ENCODE peak calls at places on chromosomes 1 and 21, in six cellular contexts. One of them, this sample, is unnamed.
A peak's percentile ranks its signal among the peaks of the same experiment; 100 is the strongest.

GRCh38 chr1:160708821-160709220 is 2.8 kb downstream of the CD48 start:
- DNase-seq in NB4: peak; percentile 29
- DNase-seq in fibroblast of pulmonary artery: no peak
- DNase-seq in glutamatergic neuron: no peak
- DNase-seq in psoas muscle: no peak
- DNase-seq in Panc1: no peak
- DNase-seq in this sample: no peak

GRCh38 chr1:172746091-172746949 is 87.4 kb downstream of the FASLG start:
- DNase-seq in glutamatergic neuron: no peak
- DNase-seq in fibroblast of pulmonary artery: peak; percentile 95
- DNase-seq in psoas muscle: no peak
- DNase-seq in NB4: peak; percentile 89
- DNase-seq in Panc1: peak; percentile 83
- DNase-seq in this sample: peak; percentile 59

GRCh38 chr1:30446508-30446907 is 276.9 kb downstream of the MATN1 start:
- DNase-seq in Panc1: no peak
- DNase-seq in psoas muscle: no peak
- DNase-seq in fibroblast of pulmonary artery: no peak
- DNase-seq in glutamatergic neuron: no peak
- DNase-seq in NB4: no peak
- DNase-seq in this sample: no peak

GRCh38 chr1:164794310-164794709 is 235.3 kb downstream of the PBX1 start:
- DNase-seq in fibroblast of pulmonary artery: peak; percentile 95
- DNase-seq in NB4: peak; percentile 59
- DNase-seq in Panc1: no peak
- DNase-seq in glutamatergic neuron: no peak
- DNase-seq in psoas muscle: no peak
- DNase-seq in this sample: no peak

GRCh38 chr21:45001134-45002095 is 61.6 kb downstream of the SLX9 start:
- DNase-seq in Panc1: peak; percentile 8
- DNase-seq in psoas muscle: peak; percentile 93
- DNase-seq in NB4: no peak
- DNase-seq in fibroblast of pulmonary artery: peak; percentile 70
- DNase-seq in glutamatergic neuron: peak; percentile 21
- DNase-seq in this sample: no peak

GRCh38 chr1:77560741-77561140 is 121.7 kb downstream of the ZZZ3 start:
- DNase-seq in psoas muscle: no peak
- DNase-seq in fibroblast of pulmonary artery: no peak
- DNase-seq in NB4: no peak
- DNase-seq in glutamatergic neuron: no peak
- DNase-seq in Panc1: no peak
- DNase-seq in this sample: no peak

GRCh38 chr21:36688324-36688723 is 10.6 kb upstream of the SIM2 start:
- DNase-seq in psoas muscle: no peak
- DNase-seq in fibroblast of pulmonary artery: no peak
- DNase-seq in NB4: no peak
- DNase-seq in glutamatergic neuron: no peak
- DNase-seq in Panc1: no peak
- DNase-seq in this sample: no peak

GRCh38 chr1:147618077-147618569 is 52.2 kb downstream of the ACP6 start:
- DNase-seq in Panc1: no peak
- DNase-seq in glutamatergic neuron: no peak
- DNase-seq in fibroblast of pulmonary artery: no peak
- DNase-seq in NB4: peak; percentile 60
- DNase-seq in psoas muscle: no peak
- DNase-seq in this sample: no peak

GRCh38 chr1:102838016-102838415 is 270.3 kb downstream of the COL11A1 start:
- DNase-seq in psoas muscle: no peak
- DNase-seq in glutamatergic neuron: no peak
- DNase-seq in Panc1: no peak
- DNase-seq in fibroblast of pulmonary artery: no peak
- DNase-seq in NB4: no peak
- DNase-seq in this sample: no peak

DNA sequence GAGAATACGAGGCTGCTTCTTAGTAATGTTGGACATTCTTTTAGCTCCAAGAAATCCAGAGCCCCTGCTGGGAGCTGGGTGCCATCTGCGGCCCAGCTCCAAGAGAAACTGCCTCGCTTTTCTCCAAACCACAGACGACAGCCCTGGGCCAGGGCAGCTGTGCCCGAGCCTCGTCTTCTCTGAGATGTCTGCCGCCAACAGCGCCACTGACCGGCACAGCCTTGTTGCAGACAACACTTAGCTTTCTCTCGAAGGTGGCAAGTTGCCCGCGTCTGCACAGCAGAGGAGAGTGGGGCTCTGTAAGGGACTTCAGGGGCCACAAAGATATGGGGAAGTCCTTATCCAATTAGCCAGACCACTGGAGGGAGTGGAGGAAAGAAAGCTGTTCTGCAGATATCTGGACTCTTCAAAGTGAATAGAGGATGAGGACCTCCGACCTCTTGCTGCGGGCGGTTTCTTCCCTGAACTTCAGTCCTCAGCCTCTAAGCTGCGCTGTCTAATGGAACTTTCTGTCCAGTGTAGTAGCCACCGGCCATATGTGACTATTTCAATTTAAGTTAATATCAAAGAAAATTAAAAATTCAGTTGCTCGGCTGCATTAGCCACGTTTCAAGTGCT is 63.9 kb upstream of the DISP3 start:
- DNase-seq in NB4: no peak
- DNase-seq in fibroblast of pulmonary artery: no peak
- DNase-seq in glutamatergic neuron: no peak
- DNase-seq in Panc1: no peak
- DNase-seq in psoas muscle: no peak
- DNase-seq in this sample: no peak
- TF ChIP-seq CTCF in NB4: no peak
- TF ChIP-seq CTCF in fibroblast of pulmonary artery: no peak
- TF ChIP-seq CTCF in glutamatergic neuron: no peak
- TF ChIP-seq CTCF in Panc1: no peak
- TF ChIP-seq CTCF in psoas muscle: no peak
- TF ChIP-seq CTCF in this sample: no peak

DNA sequence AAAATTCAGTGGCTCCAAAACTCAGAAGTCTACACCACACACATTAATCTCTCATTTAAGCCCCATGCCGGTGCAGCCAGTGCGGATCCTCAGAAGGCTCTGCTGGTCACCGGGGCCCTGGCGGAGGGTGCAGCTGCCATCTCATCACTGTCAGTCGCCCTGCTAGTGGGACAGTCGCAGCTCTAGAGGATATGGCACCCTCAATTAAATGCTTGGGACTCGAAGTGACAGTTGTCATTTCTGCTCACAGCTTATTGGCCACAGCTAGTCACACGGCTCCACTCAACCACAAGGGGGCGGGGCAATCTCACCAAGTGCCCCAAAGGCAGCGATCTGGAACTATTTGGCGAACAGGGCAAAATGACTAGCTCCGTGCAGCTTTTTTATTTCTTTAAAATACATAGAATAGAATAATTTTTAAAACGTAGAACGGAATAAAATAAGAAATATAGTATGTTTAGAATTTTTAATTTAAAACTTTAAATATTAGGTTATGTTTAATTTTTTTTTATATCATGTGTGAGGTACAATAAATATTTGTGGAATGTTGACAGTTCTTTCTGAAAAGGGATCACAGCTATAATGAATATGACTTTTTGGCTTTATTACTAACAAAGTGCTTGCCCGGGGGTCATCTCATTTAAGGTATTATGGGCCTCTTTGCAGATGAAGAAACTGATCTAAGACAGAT is 8.0 kb upstream of the MAN1C1 start:
- DNase-seq in fibroblast of pulmonary artery: peak; percentile 76
- DNase-seq in NB4: peak; percentile 89
- DNase-seq in glutamatergic neuron: peak; percentile 87
- DNase-seq in psoas muscle: peak; percentile 92
- DNase-seq in Panc1: peak; percentile 25
- DNase-seq in this sample: peak; percentile 81
- TF ChIP-seq CTCF in fibroblast of pulmonary artery: peak; percentile 62
- TF ChIP-seq CTCF in NB4: peak; percentile 27
- TF ChIP-seq CTCF in glutamatergic neuron: peak; percentile 77
- TF ChIP-seq CTCF in psoas muscle: peak; percentile 63
- TF ChIP-seq CTCF in Panc1: peak; percentile 76
- TF ChIP-seq CTCF in this sample: peak; percentile 62

DNA sequence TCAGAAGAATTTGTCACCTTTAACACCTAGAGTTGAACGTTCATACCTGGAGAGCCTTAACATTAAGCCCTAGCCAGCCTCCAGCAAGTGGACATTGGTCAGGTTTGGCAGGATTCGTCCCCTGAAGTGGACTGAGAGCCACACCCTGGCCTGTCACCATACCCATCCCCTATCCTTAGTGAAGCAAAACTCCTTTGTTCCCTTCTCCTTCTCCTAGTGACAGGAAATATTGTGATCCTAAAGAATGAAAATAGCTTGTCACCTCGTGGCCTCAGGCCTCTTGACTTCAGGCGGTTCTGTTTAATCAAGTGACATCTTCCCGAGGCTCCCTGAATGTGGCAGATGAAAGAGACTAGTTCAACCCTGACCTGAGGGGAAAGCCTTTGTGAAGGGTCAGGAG is 52.3 kb downstream of the UBE4B start:
- DNase-seq in NB4: no peak
- DNase-seq in glutamatergic neuron: no peak
- DNase-seq in fibroblast of pulmonary artery: no peak
- DNase-seq in Panc1: no peak
- DNase-seq in psoas muscle: no peak
- DNase-seq in this sample: no peak
- TF ChIP-seq CTCF in NB4: no peak
- TF ChIP-seq CTCF in glutamatergic neuron: no peak
- TF ChIP-seq CTCF in fibroblast of pulmonary artery: no peak
- TF ChIP-seq CTCF in Panc1: no peak
- TF ChIP-seq CTCF in psoas muscle: no peak
- TF ChIP-seq CTCF in this sample: no peak

DNA sequence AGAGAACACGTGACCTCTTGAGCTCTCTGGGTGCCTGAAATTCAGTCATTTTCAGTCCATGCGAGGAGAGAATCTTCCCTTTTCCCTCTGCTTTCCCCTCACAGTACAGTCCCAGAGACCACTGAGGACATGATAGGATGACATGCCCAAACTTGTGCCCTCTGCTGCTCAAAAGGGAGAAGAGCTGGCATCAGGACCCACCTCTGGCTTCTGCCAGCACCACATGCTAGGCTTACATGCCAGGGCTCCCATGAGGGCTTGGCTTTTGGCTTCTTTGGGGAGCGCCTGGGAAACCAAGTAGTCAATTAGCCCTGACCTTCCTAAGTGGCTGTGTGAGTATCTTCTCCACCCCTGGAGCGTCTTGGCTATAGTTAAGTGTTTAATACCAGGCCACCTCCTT is 13.8 kb upstream of the KCNQ4 start:
- DNase-seq in glutamatergic neuron: no peak
- DNase-seq in Panc1: no peak
- DNase-seq in fibroblast of pulmonary artery: no peak
- DNase-seq in psoas muscle: no peak
- DNase-seq in NB4: peak; percentile 13
- DNase-seq in this sample: no peak
- TF ChIP-seq CTCF in glutamatergic neuron: no peak
- TF ChIP-seq CTCF in Panc1: peak; percentile 46
- TF ChIP-seq CTCF in fibroblast of pulmonary artery: peak; percentile 25
- TF ChIP-seq CTCF in psoas muscle: peak; percentile 42
- TF ChIP-seq CTCF in NB4: peak; percentile 14
- TF ChIP-seq CTCF in this sample: peak; percentile 30